ENCODE peak calls at places on chromosome 9, in ten cellular contexts. One of them, this sample, is unnamed. For H3K4me1, the result is how much of the 10 kb centered on the place peaks cover.

GRCh38 chr9:17906841-17907779 is 328.2 kb downstream of the SH3GL2 start:
- DNase-seq in endodermal cell: peak
- DNase-seq in OCI-LY7: no peak
- DNase-seq in psoas muscle: no peak
- DNase-seq in tibial artery: no peak
- DNase-seq in MM.1S: no peak
- DNase-seq in Panc1: no peak
- DNase-seq in upper lobe of right lung: no peak
- DNase-seq in GM23248: no peak
- DNase-seq in A549: no peak
- DNase-seq in this sample: no peak

GRCh38 chr9:134329886-134330285 is 3.6 kb downstream of the RXRA start:
- DNase-seq in tibial artery: no peak
- DNase-seq in MM.1S: no peak
- DNase-seq in endodermal cell: no peak
- DNase-seq in A549: no peak
- DNase-seq in psoas muscle: peak
- DNase-seq in upper lobe of right lung: no peak
- DNase-seq in OCI-LY7: no peak
- DNase-seq in GM23248: peak
- DNase-seq in Panc1: no peak
- DNase-seq in this sample: peak

GRCh38 chr9:97852001-97852398 is 1.0 kb upstream of the FOXE1 start:
- DNase-seq in Panc1: no peak
- DNase-seq in A549: no peak
- DNase-seq in MM.1S: no peak
- DNase-seq in psoas muscle: no peak
- DNase-seq in OCI-LY7: no peak
- DNase-seq in endodermal cell: peak
- DNase-seq in upper lobe of right lung: no peak
- DNase-seq in tibial artery: no peak
- DNase-seq in GM23248: no peak
- DNase-seq in this sample: no peak

GRCh38 chr9:32728181-32728580 is 55.2 kb upstream of the TMEM215 start:
- DNase-seq in GM23248: no peak
- DNase-seq in Panc1: no peak
- DNase-seq in MM.1S: no peak
- DNase-seq in endodermal cell: no peak
- DNase-seq in A549: no peak
- DNase-seq in OCI-LY7: no peak
- DNase-seq in tibial artery: no peak
- DNase-seq in psoas muscle: no peak
- DNase-seq in upper lobe of right lung: no peak
- DNase-seq in this sample: no peak

GRCh38 chr9:23851024-23851629 is 25.1 kb upstream of the ELAVL2 start:
- DNase-seq in A549: peak
- DNase-seq in MM.1S: no peak
- DNase-seq in Panc1: no peak
- DNase-seq in tibial artery: no peak
- DNase-seq in psoas muscle: no peak
- DNase-seq in endodermal cell: peak
- DNase-seq in OCI-LY7: no peak
- DNase-seq in GM23248: peak
- DNase-seq in upper lobe of right lung: peak
- DNase-seq in this sample: peak

GRCh38 chr9:89597711-89598707 is 6.8 kb upstream of the GADD45G start:
- DNase-seq in upper lobe of right lung: no peak
- DNase-seq in MM.1S: peak
- DNase-seq in GM23248: peak
- DNase-seq in endodermal cell: peak
- DNase-seq in A549: peak
- DNase-seq in psoas muscle: no peak
- DNase-seq in OCI-LY7: peak
- DNase-seq in Panc1: no peak
- DNase-seq in tibial artery: peak
- DNase-seq in this sample: no peak

GRCh38 chr9:133184971-133185370 is 21.3 kb upstream of the GBGT1 start:
- DNase-seq in tibial artery: no peak
- DNase-seq in Panc1: peak
- DNase-seq in OCI-LY7: peak
- DNase-seq in A549: peak
- DNase-seq in endodermal cell: no peak
- DNase-seq in upper lobe of right lung: no peak
- DNase-seq in MM.1S: peak
- DNase-seq in psoas muscle: no peak
- DNase-seq in GM23248: peak
- DNase-seq in this sample: peak

GRCh38 chr9:134624827-134625181 is 16.8 kb upstream of the COL5A1 start:
- DNase-seq in endodermal cell: peak
- DNase-seq in A549: peak
- DNase-seq in MM.1S: no peak
- DNase-seq in Panc1: no peak
- DNase-seq in upper lobe of right lung: peak
- DNase-seq in tibial artery: peak
- DNase-seq in OCI-LY7: no peak
- DNase-seq in psoas muscle: no peak
- DNase-seq in GM23248: peak
- DNase-seq in this sample: no peak

GRCh38 chr9:23658859-23659258 is 167.2 kb downstream of the ELAVL2 start:
- DNase-seq in psoas muscle: no peak
- DNase-seq in upper lobe of right lung: no peak
- DNase-seq in A549: no peak
- DNase-seq in MM.1S: no peak
- DNase-seq in GM23248: no peak
- DNase-seq in tibial artery: no peak
- DNase-seq in endodermal cell: peak
- DNase-seq in OCI-LY7: no peak
- DNase-seq in Panc1: no peak
- DNase-seq in this sample: no peak

GRCh38 chr9:5592231-5592630 is 36.7 kb upstream of the RIC1 start:
- DNase-seq in psoas muscle: no peak
- DNase-seq in OCI-LY7: no peak
- DNase-seq in MM.1S: no peak
- DNase-seq in Panc1: no peak
- DNase-seq in A549: no peak
- DNase-seq in GM23248: no peak
- DNase-seq in tibial artery: no peak
- DNase-seq in endodermal cell: no peak
- DNase-seq in upper lobe of right lung: no peak
- DNase-seq in this sample: no peak

GRCh38 chr9:120441446-120442279 is 138.3 kb downstream of the CDK5RAP2 start:
- DNase-seq in MM.1S: no peak
- DNase-seq in A549: no peak
- DNase-seq in tibial artery: no peak
- DNase-seq in psoas muscle: no peak
- DNase-seq in Panc1: no peak
- DNase-seq in endodermal cell: no peak
- DNase-seq in OCI-LY7: no peak
- DNase-seq in GM23248: peak
- DNase-seq in upper lobe of right lung: no peak
- DNase-seq in this sample: no peak

GRCh38 chr9:134655591-134656333 is 14.2 kb downstream of the COL5A1 start:
- DNase-seq in upper lobe of right lung: peak
- DNase-seq in endodermal cell: peak
- DNase-seq in Panc1: no peak
- DNase-seq in tibial artery: no peak
- DNase-seq in MM.1S: no peak
- DNase-seq in GM23248: no peak
- DNase-seq in A549: no peak
- DNase-seq in OCI-LY7: no peak
- DNase-seq in psoas muscle: peak
- DNase-seq in this sample: no peak

GRCh38 chr9:76297721-76298239 is 96.4 kb downstream of the RFK start:
- DNase-seq in GM23248: peak
- DNase-seq in psoas muscle: peak
- DNase-seq in upper lobe of right lung: no peak
- DNase-seq in OCI-LY7: no peak
- DNase-seq in tibial artery: peak
- DNase-seq in A549: no peak
- DNase-seq in Panc1: no peak
- DNase-seq in endodermal cell: no peak
- DNase-seq in MM.1S: no peak
- DNase-seq in this sample: no peak

GRCh38 chr9:112168197-112168596 is 6.9 kb downstream of the SUSD1 start:
- DNase-seq in psoas muscle: no peak
- DNase-seq in Panc1: no peak
- DNase-seq in GM23248: no peak
- DNase-seq in OCI-LY7: no peak
- DNase-seq in upper lobe of right lung: no peak
- DNase-seq in endodermal cell: no peak
- DNase-seq in tibial artery: no peak
- DNase-seq in A549: no peak
- DNase-seq in MM.1S: no peak
- DNase-seq in this sample: no peak

GRCh38 chr9:1522219-1522767 is 472.1 kb downstream of the DMRT2 start:
- DNase-seq in OCI-LY7: no peak
- DNase-seq in Panc1: no peak
- DNase-seq in GM23248: no peak
- DNase-seq in tibial artery: no peak
- DNase-seq in psoas muscle: no peak
- DNase-seq in endodermal cell: no peak
- DNase-seq in MM.1S: no peak
- DNase-seq in A549: no peak
- DNase-seq in upper lobe of right lung: no peak
- DNase-seq in this sample: no peak

GRCh38 chr9:92986175-92987110 is 39.1 kb downstream of the FGD3 start:
- DNase-seq in endodermal cell: no peak
- DNase-seq in Panc1: no peak
- DNase-seq in MM.1S: peak
- DNase-seq in tibial artery: no peak
- DNase-seq in psoas muscle: no peak
- DNase-seq in GM23248: peak
- DNase-seq in A549: no peak
- DNase-seq in upper lobe of right lung: peak
- DNase-seq in OCI-LY7: peak
- DNase-seq in this sample: no peak

GRCh38 chr9:98980291-98980690 is 36.6 kb downstream of the COL15A1 start:
- DNase-seq in Panc1: no peak
- DNase-seq in endodermal cell: no peak
- DNase-seq in A549: no peak
- DNase-seq in psoas muscle: no peak
- DNase-seq in upper lobe of right lung: no peak
- DNase-seq in MM.1S: no peak
- DNase-seq in tibial artery: no peak
- DNase-seq in GM23248: no peak
- DNase-seq in OCI-LY7: no peak
- DNase-seq in this sample: no peak

GRCh38 chr9:70159630-70160029 is 99.1 kb upstream of the SMC5 start:
- DNase-seq in tibial artery: no peak
- DNase-seq in MM.1S: no peak
- DNase-seq in endodermal cell: no peak
- DNase-seq in OCI-LY7: no peak
- DNase-seq in psoas muscle: no peak
- DNase-seq in GM23248: peak
- DNase-seq in A549: no peak
- DNase-seq in Panc1: no peak
- DNase-seq in upper lobe of right lung: no peak
- DNase-seq in this sample: no peak
- H3K4me1 ChIP-seq in tibial artery: under half
- H3K4me1 ChIP-seq in MM.1S: under half
- H3K4me1 ChIP-seq in endodermal cell: under half
- H3K4me1 ChIP-seq in OCI-LY7: under half
- H3K4me1 ChIP-seq in psoas muscle: under half
- H3K4me1 ChIP-seq in GM23248: under half
- H3K4me1 ChIP-seq in A549: under half
- H3K4me1 ChIP-seq in Panc1: under half
- H3K4me1 ChIP-seq in upper lobe of right lung: under half
- H3K4me1 ChIP-seq in this sample: under half

GRCh38 chr9:127735530-127736176 is 559 bp upstream of the TOR2A start:
- DNase-seq in psoas muscle: no peak
- DNase-seq in MM.1S: peak
- DNase-seq in GM23248: no peak
- DNase-seq in A549: no peak
- DNase-seq in upper lobe of right lung: no peak
- DNase-seq in endodermal cell: no peak
- DNase-seq in OCI-LY7: no peak
- DNase-seq in Panc1: no peak
- DNase-seq in tibial artery: no peak
- DNase-seq in this sample: no peak
- H3K4me3 ChIP-seq in psoas muscle: peak
- H3K4me3 ChIP-seq in MM.1S: peak
- H3K4me3 ChIP-seq in GM23248: no peak
- H3K4me3 ChIP-seq in A549: no peak
- H3K4me3 ChIP-seq in upper lobe of right lung: no peak
- H3K4me3 ChIP-seq in endodermal cell: no peak
- H3K4me3 ChIP-seq in OCI-LY7: peak
- H3K4me3 ChIP-seq in Panc1: peak
- H3K4me3 ChIP-seq in tibial artery: no peak
- H3K4me3 ChIP-seq in this sample: no peak

GRCh38 chr9:137688261-137688660 is 69.5 kb downstream of the EHMT1 start:
- DNase-seq in MM.1S: no peak
- DNase-seq in GM23248: no peak
- DNase-seq in psoas muscle: no peak
- DNase-seq in OCI-LY7: no peak
- DNase-seq in endodermal cell: no peak
- DNase-seq in tibial artery: no peak
- DNase-seq in A549: no peak
- DNase-seq in upper lobe of right lung: no peak
- DNase-seq in Panc1: no peak
- DNase-seq in this sample: no peak

GRCh38 chr9:137690939-137691647 is 72.3 kb downstream of the EHMT1 start:
- DNase-seq in GM23248: no peak
- DNase-seq in upper lobe of right lung: no peak
- DNase-seq in Panc1: no peak
- DNase-seq in endodermal cell: no peak
- DNase-seq in tibial artery: no peak
- DNase-seq in psoas muscle: no peak
- DNase-seq in A549: no peak
- DNase-seq in MM.1S: no peak
- DNase-seq in OCI-LY7: no peak
- DNase-seq in this sample: no peak

GRCh38 chr9:137689745-137690529 is 71.1 kb downstream of the EHMT1 start:
- DNase-seq in A549: peak
- DNase-seq in endodermal cell: no peak
- DNase-seq in OCI-LY7: no peak
- DNase-seq in Panc1: no peak
- DNase-seq in psoas muscle: no peak
- DNase-seq in tibial artery: no peak
- DNase-seq in GM23248: peak
- DNase-seq in MM.1S: no peak
- DNase-seq in upper lobe of right lung: no peak
- DNase-seq in this sample: no peak

GRCh38 chr9:137685886-137686420 is 67.1 kb downstream of the EHMT1 start:
- DNase-seq in upper lobe of right lung: no peak
- DNase-seq in tibial artery: no peak
- DNase-seq in A549: no peak
- DNase-seq in Panc1: no peak
- DNase-seq in endodermal cell: no peak
- DNase-seq in GM23248: no peak
- DNase-seq in OCI-LY7: no peak
- DNase-seq in psoas muscle: no peak
- DNase-seq in MM.1S: no peak
- DNase-seq in this sample: no peak

GRCh38 chr9:137688725-137689124 is 69.9 kb downstream of the EHMT1 start:
- DNase-seq in endodermal cell: no peak
- DNase-seq in psoas muscle: no peak
- DNase-seq in upper lobe of right lung: no peak
- DNase-seq in A549: no peak
- DNase-seq in OCI-LY7: no peak
- DNase-seq in tibial artery: no peak
- DNase-seq in MM.1S: no peak
- DNase-seq in GM23248: no peak
- DNase-seq in Panc1: no peak
- DNase-seq in this sample: no peak
- H3K4me1 ChIP-seq in endodermal cell: under half
- H3K4me1 ChIP-seq in psoas muscle: under half
- H3K4me1 ChIP-seq in upper lobe of right lung: under half
- H3K4me1 ChIP-seq in A549: under half
- H3K4me1 ChIP-seq in OCI-LY7: under half
- H3K4me1 ChIP-seq in tibial artery: under half
- H3K4me1 ChIP-seq in MM.1S: under half
- H3K4me1 ChIP-seq in GM23248: under half
- H3K4me1 ChIP-seq in Panc1: under half
- H3K4me1 ChIP-seq in this sample: under half

GRCh38 chr9:35813434-35814105 is 1.3 kb downstream of the HINT2 start:
- DNase-seq in A549: peak
- DNase-seq in OCI-LY7: peak
- DNase-seq in MM.1S: no peak
- DNase-seq in GM23248: peak
- DNase-seq in endodermal cell: peak
- DNase-seq in upper lobe of right lung: no peak
- DNase-seq in psoas muscle: no peak
- DNase-seq in Panc1: no peak
- DNase-seq in tibial artery: no peak
- DNase-seq in this sample: no peak
- H3K4me3 ChIP-seq in A549: peak
- H3K4me3 ChIP-seq in OCI-LY7: peak
- H3K4me3 ChIP-seq in MM.1S: peak
- H3K4me3 ChIP-seq in GM23248: peak
- H3K4me3 ChIP-seq in endodermal cell: peak
- H3K4me3 ChIP-seq in upper lobe of right lung: peak
- H3K4me3 ChIP-seq in psoas muscle: peak
- H3K4me3 ChIP-seq in Panc1: peak
- H3K4me3 ChIP-seq in tibial artery: no peak
- H3K4me3 ChIP-seq in this sample: no peak

This sample was measured in pancreas.